ENCODE peak calls at places on chromosomes 12 and 14, in six cellular contexts. B, T, O, I, F and D are unnamed samples.

GRCh38 chr14:71529855-71530254 is 402.4 kb upstream of the RGS6 start:
- DNase-seq in B (no peak), T (no peak), O (no peak), I (no peak), F (peak; percentile 85), D (no peak)

GRCh38 chr12:5512585-5512970 is 80.7 kb downstream of the NTF3 start:
- DNase-seq in B (no peak), T (no peak), O (no peak), I (no peak), F (no peak), D (no peak)

GRCh38 chr14:101781240-101782061 is 19.9 kb downstream of the PPP2R5C start:
- DNase-seq in B (peak; percentile 64), T (no peak), O (no peak), I (peak; percentile 20), F (peak; percentile 28), D (no peak)

GRCh38 chr12:117507547-117507946 is 146.1 kb upstream of the NOS1 start:
- DNase-seq in B (no peak), T (no peak), O (no peak), I (no peak), F (no peak), D (no peak)

GRCh38 chr14:92615451-92615850 is 101.9 kb downstream of the RIN3 start:
- DNase-seq in B (peak; percentile 73), T (no peak), O (no peak), I (peak; percentile 88), F (no peak), D (no peak)

GRCh38 chr14:74583689-74584434 is 28.2 kb downstream of the LTBP2 start:
- DNase-seq in B (peak; percentile 54), T (no peak), O (no peak), I (no peak), F (no peak), D (no peak)

GRCh38 chr14:99468836-99469592 is 11.6 kb downstream of the SETD3 start:
- DNase-seq in B (no peak), T (no peak), O (no peak), I (no peak), F (no peak), D (no peak)

GRCh38 chr14:101111620-101112290 is 208.2 kb upstream of the RTL1 start:
- DNase-seq in B (peak; percentile 8), T (peak; percentile 47), O (no peak), I (no peak), F (no peak), D (no peak)

GRCh38 chr12:75564398-75564797 is 53.0 kb upstream of the KRR1 start:
- DNase-seq in B (no peak), T (no peak), O (no peak), I (no peak), F (peak; percentile 65), D (no peak)

GRCh38 chr12:67811437-67812361 is 163.2 kb downstream of the DYRK2 start:
- DNase-seq in B (no peak), T (no peak), O (no peak), I (no peak), F (peak; percentile 37), D (no peak)

GRCh38 chr12:34396006-34396860 is 373.9 kb downstream of the ALG10 start:
- DNase-seq in B (peak; percentile 8), T (peak; percentile 47), O (no peak), I (peak; percentile 2), F (no peak), D (no peak)

GRCh38 chr14:45112886-45113772 is 21.2 kb downstream of the FKBP3 start:
- DNase-seq in B (no peak), T (no peak), O (no peak), I (no peak), F (peak; percentile 21), D (no peak)

GRCh38 chr14:62347658-62348057 is 585.4 kb downstream of the SNAPC1 start:
- DNase-seq in B (no peak), T (no peak), O (no peak), I (no peak), F (no peak), D (no peak)

GRCh38 chr14:50501642-50502041 is 30.7 kb downstream of the MAP4K5 start:
- DNase-seq in B (no peak), T (no peak), O (no peak), I (no peak), F (peak; percentile 59), D (no peak)

GRCh38 chr12:6167327-6168280 is 32.6 kb upstream of the CD9 start:
- DNase-seq in B (peak; percentile 84), T (no peak), O (peak; percentile 82), I (peak; percentile 26), F (peak; percentile 96), D (peak; percentile 15)

GRCh38 chr14:68094158-68094557 is 274.6 kb downstream of the RAD51B start:
- DNase-seq in B (no peak), T (no peak), O (no peak), I (no peak), F (no peak), D (no peak)

GRCh38 chr14:94115068-94115591 is 4.6 kb downstream of the IFI27 start:
- DNase-seq in B (peak; percentile 7), T (peak; percentile 43), O (no peak), I (no peak), F (peak; percentile 38), D (no peak)

GRCh38 chr12:53974084-53975018 is at the start of gene HOTAIR:
- DNase-seq in B (no peak), T (no peak), O (no peak), I (peak; percentile 20), F (no peak), D (no peak)

GRCh38 chr14:38127356-38127755 is 80.3 kb upstream of the SSTR1 start:
- DNase-seq in B (no peak), T (no peak), O (no peak), I (no peak), F (no peak), D (no peak)

GRCh38 chr12:91140660-91141045 is 29.4 kb upstream of the LUM start:
- DNase-seq in B (no peak), T (no peak), O (no peak), I (no peak), F (peak; percentile 69), D (no peak)

GRCh38 chr14:95197498-95198010 is 40.2 kb upstream of the DICER1 start:
- DNase-seq in B (no peak), T (no peak), O (no peak), I (no peak), F (no peak), D (no peak)

GRCh38 chr12:131852551-131853299 is 24.5 kb downstream of the MMP17 start:
- DNase-seq in B (no peak), T (no peak), O (no peak), I (no peak), F (peak; percentile 35), D (peak; percentile 86)

GRCh38 chr12:7175493-7175892 is 14.0 kb upstream of the PEX5 start:
- DNase-seq in B (no peak), T (no peak), O (no peak), I (no peak), F (peak; percentile 59), D (no peak)

GRCh38 chr12:11731455-11731854 is 82.0 kb downstream of the ETV6 start:
- DNase-seq in B (no peak), T (no peak), O (no peak), I (no peak), F (peak; percentile 66), D (no peak)

GRCh38 chr14:38646391-38646790 is 390.5 kb upstream of the CLEC14A start:
- DNase-seq in B (no peak), T (no peak), O (no peak), I (no peak), F (no peak), D (no peak)